ENCODE peak calls at places on chromosomes 5 and 9, in ten cellular contexts. Y is SK-N-SH, I is endothelial cell of umbilical vein, P is IMR-90, F is trophoblast cell, O is OCI-LY7, K is Karpas-422, M is GM23248, H is mammary epithelial cell, B is H9. S is an unnamed sample. For H3K4me1, the result is how much of the 10 kb centered on the place peaks cover.

GRCh38 chr5:123776761-123777160 is 264.8 kb downstream of the CSNK1G3 start:
- DNase-seq in Y (no peak), I (no peak), P (peak), F (peak), O (no peak), K (no peak), M (peak), H (peak), B (no peak), S (no peak)

GRCh38 chr5:37900692-37901091 is 60.9 kb upstream of the GDNF start:
- DNase-seq in Y (peak), I (peak), P (peak), F (no peak), O (peak), K (no peak), M (peak), H (peak), B (peak), S (no peak)

GRCh38 chr5:114316167-114316566 is 45.7 kb upstream of the KCNN2 start:
- DNase-seq in Y (no peak), I (no peak), P (no peak), F (no peak), O (no peak), K (no peak), M (no peak), H (no peak), B (no peak), S (no peak)

GRCh38 chr5:98768160-98769005 is 5.1 kb upstream of the RGMB start:
- DNase-seq in Y (peak), I (peak), P (peak), F (peak), O (peak), K (peak), M (peak), H (no peak), B (peak), S (peak)

GRCh38 chr9:136283291-136284235 is 20.3 kb downstream of the CCDC187 start:
- DNase-seq in Y (peak), I (peak), P (peak), F (peak), O (peak), K (peak), M (peak), H (peak), B (peak), S (peak)

GRCh38 chr9:8115570-8115969 is 316.0 kb upstream of the DMAC1 start:
- DNase-seq in Y (no peak), I (no peak), P (no peak), F (no peak), O (no peak), K (no peak), M (no peak), H (no peak), B (no peak), S (no peak)

GRCh38 chr5:134659456-134659855 is 10.9 kb downstream of the SEC24A start:
- DNase-seq in Y (no peak), I (peak), P (no peak), F (no peak), O (no peak), K (no peak), M (no peak), H (no peak), B (no peak), S (peak)

GRCh38 chr5:30765227-30765626 is 428.3 kb upstream of the CDH6 start:
- DNase-seq in Y (no peak), I (no peak), P (peak), F (no peak), O (no peak), K (no peak), M (peak), H (no peak), B (no peak), S (no peak)

GRCh38 chr5:79333852-79334557 is 98.1 kb downstream of the JMY start:
- DNase-seq in Y (peak), I (no peak), P (no peak), F (no peak), O (peak), K (no peak), M (no peak), H (no peak), B (peak), S (no peak)

GRCh38 chr9:136665111-136665703 is 2.5 kb downstream of the EGFL7 start:
- DNase-seq in Y (peak), I (peak), P (no peak), F (no peak), O (no peak), K (no peak), M (peak), H (no peak), B (no peak), S (no peak)

GRCh38 chr5:157509587-157509986 is 49.6 kb downstream of the NIPAL4 start:
- DNase-seq in Y (no peak), I (no peak), P (no peak), F (no peak), O (no peak), K (peak), M (no peak), H (no peak), B (no peak), S (no peak)

GRCh38 chr5:154406826-154407225 is 39.0 kb upstream of the SAP30L start:
- DNase-seq in Y (no peak), I (no peak), P (peak), F (no peak), O (no peak), K (no peak), M (no peak), H (no peak), B (no peak), S (no peak)

GRCh38 chr9:26158631-26159150 is 480.4 kb upstream of the TUSC1 start:
- DNase-seq in Y (no peak), I (no peak), P (no peak), F (no peak), O (no peak), K (peak), M (no peak), H (no peak), B (no peak), S (no peak)

GRCh38 chr9:29211681-29212589 is 1638.7 kb upstream of the C9orf72 start:
- DNase-seq in Y (peak), I (peak), P (no peak), F (no peak), O (no peak), K (no peak), M (peak), H (peak), B (peak), S (no peak)

GRCh38 chr9:136860529-136860928 is 5.6 kb downstream of the EDF1 start:
- DNase-seq in Y (no peak), I (no peak), P (no peak), F (no peak), O (no peak), K (no peak), M (no peak), H (no peak), B (no peak), S (no peak)

GRCh38 chr9:4339783-4340335 is 40.0 kb upstream of the GLIS3 start:
- DNase-seq in Y (no peak), I (no peak), P (peak), F (no peak), O (no peak), K (no peak), M (peak), H (no peak), B (no peak), S (no peak)

GRCh38 chr9:20621553-20622329 is 558 bp downstream of the MLLT3 start:
- DNase-seq in Y (peak), I (peak), P (peak), F (peak), O (peak), K (peak), M (peak), H (peak), B (peak), S (peak)

GRCh38 chr9:89747589-89747988 is 142.8 kb downstream of the GADD45G start:
- DNase-seq in Y (no peak), I (no peak), P (no peak), F (no peak), O (no peak), K (peak), M (no peak), H (no peak), B (no peak), S (no peak)

GRCh38 chr9:116979461-116979860 is 292.4 kb downstream of the TRIM32 start:
- DNase-seq in Y (no peak), I (no peak), P (no peak), F (no peak), O (no peak), K (no peak), M (no peak), H (peak), B (peak), S (no peak)
- H2AFZ ChIP-seq in Y (no peak), I (no peak), P (no peak), F (no peak), O (no peak), K (no peak), M (no peak), H (peak), B (no peak), S (no peak)

GRCh38 chr9:131395745-131396479 is 2.0 kb downstream of the PRRC2B start:
- DNase-seq in Y (no peak), I (peak), P (no peak), F (no peak), O (peak), K (no peak), M (peak), H (peak), B (no peak), S (no peak)

GRCh38 chr9:131399972-131400371 is 6.1 kb downstream of the PRRC2B start:
- DNase-seq in Y (no peak), I (no peak), P (no peak), F (no peak), O (no peak), K (no peak), M (no peak), H (no peak), B (no peak), S (no peak)

GRCh38 chr9:131397100-131397790 is 3.4 kb downstream of the PRRC2B start:
- DNase-seq in Y (no peak), I (peak), P (peak), F (no peak), O (no peak), K (no peak), M (peak), H (peak), B (peak), S (no peak)

GRCh38 chr9:131396626-131397025 is 2.7 kb downstream of the PRRC2B start:
- DNase-seq in Y (no peak), I (no peak), P (no peak), F (no peak), O (no peak), K (no peak), M (no peak), H (no peak), B (no peak), S (no peak)

GRCh38 chr9:131398204-131398603 is 4.3 kb downstream of the PRRC2B start:
- DNase-seq in Y (no peak), I (peak), P (no peak), F (no peak), O (peak), K (no peak), M (no peak), H (peak), B (no peak), S (peak)
- H3K4me1 ChIP-seq in Y (under half), I (half or more), P (under half), F (under half), O (half or more), K (under half), M (half or more), H (under half), B (under half), S (half or more)

GRCh38 chr5:33230467-33231078 is 210.2 kb upstream of the TARS1 start:
- DNase-seq in Y (no peak), I (peak), P (no peak), F (no peak), O (no peak), K (no peak), M (no peak), H (no peak), B (no peak), S (no peak)

GRCh38 chr5:33227247-33227646 is 213.5 kb upstream of the TARS1 start:
- DNase-seq in Y (no peak), I (peak), P (peak), F (no peak), O (no peak), K (no peak), M (peak), H (no peak), B (no peak), S (no peak)

GRCh38 chr5:33228149-33228548 is 212.6 kb upstream of the TARS1 start:
- DNase-seq in Y (no peak), I (no peak), P (no peak), F (no peak), O (no peak), K (no peak), M (no peak), H (no peak), B (no peak), S (no peak)

GRCh38 chr5:33227746-33228145 is 213.0 kb upstream of the TARS1 start:
- DNase-seq in Y (no peak), I (peak), P (no peak), F (no peak), O (no peak), K (no peak), M (no peak), H (no peak), B (no peak), S (no peak)

DNA sequence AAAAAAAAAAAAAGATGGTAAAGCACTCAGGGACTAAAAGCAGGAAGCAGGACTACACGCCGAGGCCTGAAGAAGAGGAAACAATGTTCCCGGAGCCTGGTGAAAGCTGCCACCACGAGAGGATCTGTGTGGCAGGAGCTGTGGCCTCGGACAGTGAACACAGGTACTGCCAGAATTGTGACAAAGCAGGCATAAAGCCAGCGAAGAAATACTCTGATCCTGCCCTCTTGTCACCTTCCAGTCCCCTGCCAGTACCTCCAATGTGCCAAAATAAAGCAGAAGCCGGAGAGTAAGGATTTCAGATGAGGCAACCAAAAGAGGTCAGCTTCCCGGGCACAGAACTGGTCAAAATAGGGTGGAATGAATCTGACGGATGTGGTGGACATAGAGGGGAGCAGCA is 211.5 kb upstream of the TARS1 start:
- DNase-seq in Y (no peak), I (no peak), P (no peak), F (no peak), O (no peak), K (no peak), M (no peak), H (no peak), B (no peak), S (no peak)
- H2AFZ ChIP-seq in Y (no peak), I (no peak), P (no peak), F (no peak), O (peak), K (no peak), M (no peak), H (peak), B (no peak), S (no peak)

GRCh38 chr5:1479066-1479465 is 33.8 kb upstream of the SLC6A3 start:
- DNase-seq in Y (no peak), I (no peak), P (no peak), F (no peak), O (no peak), K (no peak), M (no peak), H (no peak), B (no peak), S (no peak)
- H3K4me1 ChIP-seq in Y (under half), I (under half), P (under half), F (under half), O (under half), K (under half), M (under half), H (under half), B (under half), S (under half)

DNA sequence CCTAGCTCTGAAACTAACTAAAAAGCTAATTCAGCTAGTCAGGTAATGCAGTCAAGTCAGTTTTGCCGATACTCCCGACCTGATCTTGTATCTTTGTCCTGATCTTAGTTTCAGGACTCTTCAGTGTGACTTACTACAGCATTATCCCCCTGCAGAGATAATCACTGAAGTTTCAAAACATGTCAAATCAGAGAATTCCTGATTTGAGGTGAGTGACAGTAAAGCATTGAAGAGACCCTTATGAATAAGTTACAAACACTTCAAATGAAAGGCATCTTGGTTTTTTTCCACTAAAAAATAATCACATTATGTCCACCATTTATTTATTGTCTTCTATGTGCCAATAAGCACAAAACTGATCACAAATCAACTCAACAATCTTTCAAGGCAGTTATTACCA is 47.6 kb downstream of the BAAT start:
- DNase-seq in Y (no peak), I (no peak), P (no peak), F (no peak), O (no peak), K (no peak), M (no peak), H (no peak), B (no peak), S (no peak)
- H2AFZ ChIP-seq in Y (no peak), I (no peak), P (no peak), F (no peak), O (no peak), K (no peak), M (no peak), H (no peak), B (no peak), S (no peak)

DNA sequence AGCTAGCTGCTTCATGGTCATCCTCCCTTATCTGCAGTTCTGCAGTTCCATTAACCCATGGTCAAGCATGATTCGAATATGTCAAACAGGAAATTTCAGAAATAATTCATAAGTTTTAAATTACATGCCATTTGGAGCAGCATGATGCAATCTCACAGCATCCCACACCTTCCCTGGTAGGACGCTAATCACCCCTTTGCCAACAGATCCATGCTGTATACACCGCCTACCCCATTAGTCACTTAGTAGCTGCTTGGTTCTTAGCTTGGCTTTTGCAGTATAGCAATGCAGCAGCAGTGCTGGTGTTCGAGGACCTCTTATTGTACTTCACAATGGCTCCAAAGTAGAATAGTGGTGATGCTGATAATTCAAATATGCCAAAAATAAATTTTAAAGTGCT is 739.7 kb upstream of the CDH9 start:
- DNase-seq in Y (no peak), I (no peak), P (no peak), F (no peak), O (no peak), K (peak), M (no peak), H (no peak), B (no peak), S (no peak)
- H3K4me1 ChIP-seq in Y (under half), I (under half), P (under half), F (under half), O (under half), K (under half), M (under half), H (under half), B (under half), S (under half)

GRCh38 chr5:9490494-9491097 is 55.3 kb downstream of the SEMA5A start:
- DNase-seq in Y (no peak), I (no peak), P (no peak), F (no peak), O (no peak), K (no peak), M (no peak), H (no peak), B (no peak), S (no peak)
- H2AFZ ChIP-seq in Y (no peak), I (no peak), P (no peak), F (no peak), O (no peak), K (no peak), M (no peak), H (no peak), B (no peak), S (no peak)

DNA sequence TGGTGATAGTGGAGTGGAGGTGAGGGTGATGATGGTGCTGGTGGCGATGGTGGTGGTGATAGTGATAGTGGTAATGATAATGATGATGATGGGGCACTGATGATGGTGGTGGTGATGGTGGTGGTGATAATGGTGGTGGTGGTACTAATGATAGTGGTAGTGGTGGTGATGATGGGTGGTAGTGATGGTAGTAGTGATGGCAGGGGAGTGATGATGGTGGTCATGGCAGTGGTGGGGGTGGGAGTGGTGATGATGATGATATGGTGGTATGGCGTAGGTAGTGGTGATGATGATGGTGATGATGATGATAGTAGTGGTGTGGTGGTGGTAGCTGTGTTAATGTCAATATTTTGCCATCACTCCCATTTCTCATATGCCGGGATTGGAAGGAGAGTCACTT is 44.5 kb upstream of the ORM1 start:
- DNase-seq in Y (no peak), I (no peak), P (no peak), F (no peak), O (no peak), K (no peak), M (no peak), H (no peak), B (no peak), S (no peak)
- H3K4me1 ChIP-seq in Y (under half), I (under half), P (under half), F (under half), O (under half), K (under half), M (under half), H (half or more), B (under half), S (under half)

DNA sequence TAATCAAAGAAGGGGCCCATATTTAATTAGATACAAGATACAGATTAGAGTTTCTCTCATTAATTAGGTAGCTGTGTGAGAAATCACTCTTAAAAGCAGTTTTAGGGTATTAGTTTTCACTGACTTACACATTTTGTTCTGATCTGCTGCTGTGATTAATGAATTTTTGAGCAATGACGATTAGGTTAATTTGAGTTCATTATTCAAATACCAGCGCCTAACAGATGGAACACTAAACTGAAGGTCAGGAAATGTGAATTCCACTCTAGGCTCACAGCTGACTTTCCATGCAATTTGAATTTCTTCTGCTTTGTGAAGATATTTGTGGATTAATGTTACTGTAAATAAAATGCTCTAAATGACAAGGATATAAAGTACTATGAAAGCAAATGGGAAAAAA is 380.6 kb downstream of the ADGRV1 start:
- DNase-seq in Y (no peak), I (peak), P (no peak), F (no peak), O (no peak), K (no peak), M (peak), H (no peak), B (no peak), S (no peak)
- H2AFZ ChIP-seq in Y (peak), I (peak), P (no peak), F (no peak), O (no peak), K (no peak), M (peak), H (no peak), B (no peak), S (no peak)